ENCODE peak calls at places on chromosomes 6 and 20, in seven cellular contexts. One of them, this sample, is unnamed.

GRCh38 chr20:45946149-45946970 is 11.9 kb downstream of the PCIF1 start:
- DNase-seq in HepG2: peak; percentile 97
- DNase-seq in K562: peak; percentile 48
- DNase-seq in SK-N-SH: no peak
- DNase-seq in GM12878: no peak
- DNase-seq in H1: no peak
- DNase-seq in GM12892: no peak
- DNase-seq in this sample: no peak

GRCh38 chr20:62910777-62911497 is 15.4 kb downstream of the DIDO1 start:
- DNase-seq in HepG2: no peak
- DNase-seq in GM12878: no peak
- DNase-seq in H1: no peak
- DNase-seq in GM12892: no peak
- DNase-seq in K562: no peak
- DNase-seq in SK-N-SH: no peak
- DNase-seq in this sample: no peak

GRCh38 chr6:16486661-16487060 is 248.3 kb downstream of the GMPR start:
- DNase-seq in GM12892: no peak
- DNase-seq in GM12878: no peak
- DNase-seq in H1: no peak
- DNase-seq in HepG2: no peak
- DNase-seq in K562: no peak
- DNase-seq in SK-N-SH: no peak
- DNase-seq in this sample: no peak

GRCh38 chr6:10140824-10141223 is 274.1 kb downstream of the TFAP2A start:
- DNase-seq in SK-N-SH: no peak
- DNase-seq in K562: no peak
- DNase-seq in H1: no peak
- DNase-seq in GM12878: no peak
- DNase-seq in GM12892: no peak
- DNase-seq in HepG2: no peak
- DNase-seq in this sample: no peak

GRCh38 chr6:73264446-73264845 is 1.4 kb upstream of the KHDC1 start:
- DNase-seq in GM12892: no peak
- DNase-seq in H1: no peak
- DNase-seq in GM12878: no peak
- DNase-seq in SK-N-SH: no peak
- DNase-seq in K562: no peak
- DNase-seq in HepG2: no peak
- DNase-seq in this sample: no peak

GRCh38 chr6:127115032-127115661 is 3.3 kb upstream of the RSPO3 start:
- DNase-seq in SK-N-SH: no peak
- DNase-seq in K562: no peak
- DNase-seq in HepG2: no peak
- DNase-seq in GM12878: no peak
- DNase-seq in H1: no peak
- DNase-seq in GM12892: no peak
- DNase-seq in this sample: no peak

GRCh38 chr6:89284081-89284480 is 31.0 kb downstream of the GABRR2 start:
- DNase-seq in GM12878: no peak
- DNase-seq in H1: no peak
- DNase-seq in K562: no peak
- DNase-seq in GM12892: no peak
- DNase-seq in HepG2: no peak
- DNase-seq in SK-N-SH: no peak
- DNase-seq in this sample: no peak

GRCh38 chr6:82000551-82000950 is 247.0 kb downstream of the IBTK start:
- DNase-seq in HepG2: no peak
- DNase-seq in GM12878: no peak
- DNase-seq in SK-N-SH: no peak
- DNase-seq in K562: no peak
- DNase-seq in GM12892: no peak
- DNase-seq in H1: no peak
- DNase-seq in this sample: no peak

GRCh38 chr20:41030536-41031242 is 2.1 kb downstream of the TOP1 start:
- DNase-seq in GM12892: no peak
- DNase-seq in HepG2: peak; percentile 24
- DNase-seq in K562: peak; percentile 33
- DNase-seq in GM12878: no peak
- DNase-seq in SK-N-SH: no peak
- DNase-seq in H1: no peak
- DNase-seq in this sample: no peak

GRCh38 chr6:154605207-154605877 is 94.9 kb upstream of the CNKSR3 start:
- DNase-seq in SK-N-SH: no peak
- DNase-seq in H1: no peak
- DNase-seq in GM12878: peak; percentile 83
- DNase-seq in HepG2: no peak
- DNase-seq in GM12892: no peak
- DNase-seq in K562: no peak
- DNase-seq in this sample: no peak

GRCh38 chr6:24403501-24403824 is 727 bp downstream of the MRS2 start:
- DNase-seq in K562: no peak
- DNase-seq in SK-N-SH: no peak
- DNase-seq in GM12892: no peak
- DNase-seq in HepG2: no peak
- DNase-seq in H1: no peak
- DNase-seq in GM12878: no peak
- DNase-seq in this sample: no peak

GRCh38 chr20:528923-529594 is 14.5 kb downstream of the CSNK2A1 start:
- DNase-seq in GM12878: no peak
- DNase-seq in GM12892: no peak
- DNase-seq in K562: no peak
- DNase-seq in H1: no peak
- DNase-seq in HepG2: no peak
- DNase-seq in SK-N-SH: no peak
- DNase-seq in this sample: no peak

GRCh38 chr6:119028106-119028505 is 50.4 kb downstream of the FAM184A start:
- DNase-seq in SK-N-SH: no peak
- DNase-seq in GM12892: no peak
- DNase-seq in H1: no peak
- DNase-seq in K562: no peak
- DNase-seq in HepG2: no peak
- DNase-seq in GM12878: no peak
- DNase-seq in this sample: no peak

DNA sequence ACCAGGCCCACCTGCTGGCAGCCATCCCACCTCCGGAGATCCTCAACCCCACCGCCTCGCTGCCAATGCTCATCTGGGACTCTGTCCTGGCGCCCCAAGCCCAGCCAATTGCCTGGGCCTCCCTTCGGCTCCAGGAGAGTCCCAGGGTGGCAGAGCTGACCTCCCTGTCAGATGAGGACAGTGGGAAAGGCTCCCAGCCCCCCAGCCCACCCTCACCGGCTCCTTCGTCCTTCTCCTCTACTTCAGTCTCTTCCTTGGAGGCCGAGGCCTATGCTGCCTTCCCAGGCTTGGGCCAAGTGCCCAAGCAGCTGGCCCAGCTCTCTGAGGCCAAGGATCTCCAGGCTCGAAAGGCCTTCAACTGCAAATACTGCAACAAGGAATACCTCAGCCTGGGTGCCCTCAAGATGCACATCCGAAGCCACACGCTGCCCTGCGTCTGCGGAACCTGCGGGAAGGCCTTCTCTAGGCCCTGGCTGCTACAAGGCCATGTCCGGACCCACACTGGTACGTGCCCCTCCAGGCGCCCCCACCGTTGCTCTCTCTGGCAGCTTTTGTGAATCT is 1.1 kb downstream of the SNAI1 start:
- DNase-seq in HepG2: no peak
- DNase-seq in H1: no peak
- DNase-seq in SK-N-SH: peak; percentile 61
- DNase-seq in GM12878: no peak
- DNase-seq in K562: no peak
- DNase-seq in GM12892: no peak
- DNase-seq in this sample: no peak
- TF ChIP-seq TAF1 in HepG2: no peak
- TF ChIP-seq TAF1 in H1: no peak
- TF ChIP-seq TAF1 in SK-N-SH: no peak
- TF ChIP-seq TAF1 in GM12878: no peak
- TF ChIP-seq TAF1 in K562: no peak
- TF ChIP-seq TAF1 in GM12892: no peak
- TF ChIP-seq TAF1 in this sample: no peak

DNA sequence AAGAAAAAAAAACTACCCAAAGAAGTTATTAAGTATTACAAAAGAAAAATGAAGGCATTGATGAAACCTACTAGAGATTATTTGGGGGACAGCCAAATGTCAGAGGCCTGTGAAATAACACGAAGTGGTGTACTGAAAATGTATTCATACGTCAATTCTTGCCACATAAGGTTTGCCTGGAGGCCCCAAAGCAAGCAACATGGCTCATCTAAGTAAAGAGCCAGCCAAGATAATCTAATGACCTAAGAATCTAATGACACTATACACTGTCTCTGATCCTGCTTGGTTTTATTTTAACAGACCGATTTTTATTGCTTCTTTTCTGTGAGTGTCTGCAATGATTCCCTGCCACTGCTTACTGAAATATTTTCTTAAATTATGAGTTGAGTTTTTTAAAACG is 34.7 kb downstream of the FILIP1 start:
- DNase-seq in SK-N-SH: no peak
- DNase-seq in GM12878: no peak
- DNase-seq in H1: no peak
- DNase-seq in K562: no peak
- DNase-seq in HepG2: no peak
- DNase-seq in GM12892: no peak
- DNase-seq in this sample: no peak
- TF ChIP-seq TAF1 in SK-N-SH: no peak
- TF ChIP-seq TAF1 in GM12878: no peak
- TF ChIP-seq TAF1 in H1: no peak
- TF ChIP-seq TAF1 in K562: no peak
- TF ChIP-seq TAF1 in HepG2: no peak
- TF ChIP-seq TAF1 in GM12892: no peak
- TF ChIP-seq TAF1 in this sample: no peak

GRCh38 chr6:86715676-86716075 is 221.7 kb upstream of the HTR1E start:
- DNase-seq in K562: no peak
- DNase-seq in SK-N-SH: no peak
- DNase-seq in H1: no peak
- DNase-seq in HepG2: no peak
- DNase-seq in GM12878: no peak
- DNase-seq in GM12892: no peak
- DNase-seq in this sample: no peak
- TF ChIP-seq TAF1 in K562: no peak
- TF ChIP-seq TAF1 in SK-N-SH: no peak
- TF ChIP-seq TAF1 in H1: no peak
- TF ChIP-seq TAF1 in HepG2: no peak
- TF ChIP-seq TAF1 in GM12878: no peak
- TF ChIP-seq TAF1 in GM12892: no peak
- TF ChIP-seq TAF1 in this sample: no peak

GRCh38 chr20:24149881-24150307 is 161.3 kb upstream of the GGTLC1 start:
- DNase-seq in GM12878: no peak
- DNase-seq in K562: peak; percentile 31
- DNase-seq in SK-N-SH: peak; percentile 55
- DNase-seq in GM12892: no peak
- DNase-seq in H1: no peak
- DNase-seq in HepG2: peak; percentile 52
- DNase-seq in this sample: no peak
- TF ChIP-seq TAF1 in GM12878: no peak
- TF ChIP-seq TAF1 in K562: no peak
- TF ChIP-seq TAF1 in SK-N-SH: no peak
- TF ChIP-seq TAF1 in GM12892: no peak
- TF ChIP-seq TAF1 in H1: no peak
- TF ChIP-seq TAF1 in HepG2: no peak
- TF ChIP-seq TAF1 in this sample: no peak

GRCh38 chr20:58175836-58176235 is 52.6 kb downstream of the ANKRD60 start:
- DNase-seq in K562: no peak
- DNase-seq in SK-N-SH: no peak
- DNase-seq in HepG2: no peak
- DNase-seq in H1: no peak
- DNase-seq in GM12878: no peak
- DNase-seq in GM12892: no peak
- DNase-seq in this sample: no peak

GRCh38 chr20:58173930-58174707 is 54.3 kb downstream of the ANKRD60 start:
- DNase-seq in GM12878: no peak
- DNase-seq in H1: no peak
- DNase-seq in HepG2: no peak
- DNase-seq in K562: no peak
- DNase-seq in GM12892: no peak
- DNase-seq in SK-N-SH: peak; percentile 90
- DNase-seq in this sample: no peak

GRCh38 chr20:58173091-58173490 is 55.4 kb downstream of the ANKRD60 start:
- DNase-seq in H1: no peak
- DNase-seq in GM12892: no peak
- DNase-seq in HepG2: no peak
- DNase-seq in GM12878: no peak
- DNase-seq in K562: no peak
- DNase-seq in SK-N-SH: peak; percentile 69
- DNase-seq in this sample: no peak

GRCh38 chr20:58175425-58175824 is 53.0 kb downstream of the ANKRD60 start:
- DNase-seq in H1: no peak
- DNase-seq in GM12892: no peak
- DNase-seq in K562: no peak
- DNase-seq in SK-N-SH: no peak
- DNase-seq in HepG2: no peak
- DNase-seq in GM12878: no peak
- DNase-seq in this sample: no peak

DNA sequence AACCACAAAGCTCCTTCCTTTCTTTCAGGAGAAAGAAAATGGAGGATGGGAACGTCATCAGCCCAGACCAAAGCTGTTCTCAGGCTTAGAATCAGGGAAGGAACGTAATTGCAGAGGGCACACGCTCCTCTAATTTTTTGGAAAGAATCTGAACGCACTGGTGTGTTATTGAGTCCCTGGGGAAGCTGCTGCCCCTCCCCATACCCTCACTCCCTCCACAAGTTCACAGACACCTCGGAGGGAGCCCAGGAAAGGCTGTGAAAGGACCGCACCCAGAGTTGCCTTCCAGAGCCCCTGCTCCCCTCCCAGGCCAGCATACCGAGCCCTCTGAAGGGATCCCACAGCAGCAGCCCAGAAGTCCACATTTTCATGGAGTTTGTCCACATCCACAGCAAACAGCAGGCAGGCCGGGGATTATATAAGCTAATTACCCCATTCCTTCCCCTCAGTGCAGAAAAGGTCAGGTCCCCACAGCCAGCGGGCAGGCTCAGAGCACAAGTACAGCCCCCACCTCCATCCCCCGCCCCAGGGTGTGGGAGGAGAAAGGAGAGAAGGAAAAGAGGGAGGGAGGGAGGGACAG is 53.7 kb downstream of the ANKRD60 start:
- DNase-seq in SK-N-SH: peak; percentile 60
- DNase-seq in K562: no peak
- DNase-seq in H1: no peak
- DNase-seq in GM12878: no peak
- DNase-seq in GM12892: no peak
- DNase-seq in HepG2: no peak
- DNase-seq in this sample: no peak
- TF ChIP-seq TAF1 in SK-N-SH: no peak
- TF ChIP-seq TAF1 in K562: no peak
- TF ChIP-seq TAF1 in H1: no peak
- TF ChIP-seq TAF1 in GM12878: no peak
- TF ChIP-seq TAF1 in GM12892: no peak
- TF ChIP-seq TAF1 in HepG2: no peak
- TF ChIP-seq TAF1 in this sample: no peak

GRCh38 chr6:92496527-92496926 is 922.8 kb downstream of the EPHA7 start:
- DNase-seq in HepG2: no peak
- DNase-seq in K562: no peak
- DNase-seq in H1: no peak
- DNase-seq in SK-N-SH: no peak
- DNase-seq in GM12892: no peak
- DNase-seq in GM12878: no peak
- DNase-seq in this sample: no peak

GRCh38 chr6:92497281-92497680 is 922.1 kb downstream of the EPHA7 start:
- DNase-seq in GM12892: no peak
- DNase-seq in GM12878: no peak
- DNase-seq in K562: no peak
- DNase-seq in H1: no peak
- DNase-seq in SK-N-SH: no peak
- DNase-seq in HepG2: no peak
- DNase-seq in this sample: no peak

GRCh38 chr6:92495246-92495645 is 924.1 kb downstream of the EPHA7 start:
- DNase-seq in SK-N-SH: no peak
- DNase-seq in K562: no peak
- DNase-seq in HepG2: no peak
- DNase-seq in GM12878: no peak
- DNase-seq in GM12892: no peak
- DNase-seq in H1: no peak
- DNase-seq in this sample: no peak
- TF ChIP-seq TAF1 in SK-N-SH: no peak
- TF ChIP-seq TAF1 in K562: no peak
- TF ChIP-seq TAF1 in HepG2: no peak
- TF ChIP-seq TAF1 in GM12878: no peak
- TF ChIP-seq TAF1 in GM12892: no peak
- TF ChIP-seq TAF1 in H1: no peak
- TF ChIP-seq TAF1 in this sample: no peak

This sample was measured in GM12891.